ENCODE peak calls at places on chromosomes 11 and 22, in eight cellular contexts. Y is A549, M is tibial nerve, V is HCT116, C is tibial artery, K is right atrium auricular region, A is Peyer's patch, H is IMR-90. S is an unnamed sample. For H3K4me1, the result is how much of the 10 kb centered on the place peaks cover.

GRCh38 chr11:112346586-112346985 is 85.9 kb upstream of the PLET1 start:
- DNase-seq in K (no peak), M (no peak), H (no peak), V (no peak), Y (no peak), A (no peak), C (no peak), S (no peak)

GRCh38 chr11:67195971-67196418 is 70.3 kb upstream of the GRK2 start:
- DNase-seq in A (peak), Y (no peak), C (no peak), M (no peak), K (no peak), V (no peak), H (peak), S (no peak)

GRCh38 chr11:97850726-97851125 is 1170.0 kb upstream of the CNTN5 start:
- DNase-seq in M (no peak), Y (no peak), C (no peak), K (no peak), V (no peak), A (no peak), H (no peak), S (no peak)

GRCh38 chr22:28142361-28142801 is 223.3 kb upstream of the PITPNB start:
- DNase-seq in K (no peak), H (peak), V (no peak), M (no peak), C (no peak), Y (no peak), A (no peak), S (no peak)

GRCh38 chr11:120956710-120957500 is 67.0 kb upstream of the TBCEL start:
- DNase-seq in A (no peak), C (no peak), K (no peak), M (no peak), H (no peak), Y (no peak), V (no peak), S (peak)

GRCh38 chr11:76233936-76234703 is 27.8 kb upstream of the WNT11 start:
- DNase-seq in V (no peak), A (peak), K (peak), C (peak), M (peak), Y (no peak), H (no peak), S (no peak)

GRCh38 chr11:134749040-134749586 is 337.1 kb upstream of the B3GAT1 start:
- DNase-seq in A (peak), M (no peak), H (no peak), Y (no peak), C (no peak), V (no peak), K (peak), S (no peak)

GRCh38 chr22:37782340-37783168 is 25.2 kb upstream of the GCAT start:
- DNase-seq in K (no peak), H (peak), M (no peak), C (no peak), A (no peak), V (peak), Y (no peak), S (no peak)

GRCh38 chr11:75518204-75518549 is 7.6 kb downstream of the GDPD5 start:
- DNase-seq in H (no peak), C (no peak), K (no peak), V (no peak), Y (no peak), A (no peak), M (no peak), S (no peak)

GRCh38 chr22:41940853-41941765 is 5.8 kb downstream of the CENPM start:
- DNase-seq in Y (peak), M (peak), A (peak), H (peak), V (no peak), C (peak), K (peak), S (peak)

GRCh38 chr22:38260760-38261477 is 11.9 kb downstream of the TMEM184B start:
- DNase-seq in H (peak), K (no peak), V (no peak), M (no peak), C (no peak), A (no peak), Y (no peak), S (no peak)

GRCh38 chr22:38755155-38755910 is 465 bp downstream of the SUN2 start:
- DNase-seq in M (peak), Y (peak), C (peak), H (peak), A (peak), V (no peak), K (peak), S (peak)

GRCh38 chr11:22479986-22480740 is 142.0 kb downstream of the SLC17A6 start:
- DNase-seq in A (no peak), H (no peak), Y (no peak), C (no peak), K (no peak), V (no peak), M (no peak), S (no peak)

GRCh38 chr22:37183432-37184379 is 4.3 kb downstream of the C1QTNF6 start:
- DNase-seq in H (no peak), V (no peak), A (peak), Y (no peak), K (no peak), M (no peak), C (no peak), S (no peak)

GRCh38 chr11:43955381-43956118 is 13.1 kb downstream of the C11orf96 start:
- DNase-seq in V (no peak), M (no peak), Y (no peak), C (no peak), A (no peak), K (no peak), H (peak), S (no peak)

GRCh38 chr22:24583221-24583971 is 9.5 kb downstream of the LRRC75B start:
- DNase-seq in V (no peak), K (no peak), Y (no peak), A (no peak), M (no peak), H (peak), C (no peak), S (no peak)

GRCh38 chr22:32985899-32986772 is 72.0 kb downstream of the SYN3 start:
- DNase-seq in M (peak), Y (peak), H (peak), A (peak), V (peak), K (peak), C (peak), S (peak)

GRCh38 chr11:115624065-115624464 is 119.8 kb upstream of the CADM1 start:
- DNase-seq in V (no peak), Y (no peak), A (no peak), C (no peak), M (no peak), K (no peak), H (no peak), S (no peak)

GRCh38 chr11:122344281-122344680 is 228.3 kb upstream of the BLID start:
- DNase-seq in M (no peak), V (no peak), Y (no peak), C (no peak), A (no peak), H (peak), K (peak), S (no peak)

GRCh38 chr11:64290352-64290751 is 750 bp upstream of the KCNK4 start:
- DNase-seq in C (no peak), H (no peak), Y (no peak), K (no peak), M (no peak), V (no peak), A (no peak), S (no peak)
- H3K4me1 ChIP-seq in C (under half), H (under half), Y (under half), K (under half), M (under half), V (under half), A (under half), S (under half)

GRCh38 chr11:63920870-63921417 is 4.0 kb upstream of the RCOR2 start:
- DNase-seq in K (no peak), C (no peak), V (no peak), H (no peak), Y (no peak), A (no peak), M (no peak), S (no peak)
- H3K4me3 ChIP-seq in K (no peak), C (no peak), V (peak), H (no peak), Y (no peak), A (no peak), M (no peak), S (no peak)

GRCh38 chr22:49784630-49784971 is 43.1 kb downstream of the BRD1 start:
- DNase-seq in H (no peak), K (no peak), V (no peak), A (no peak), Y (no peak), C (no peak), M (no peak), S (no peak)
- H3K4me1 ChIP-seq in H (under half), K (under half), V (under half), A (under half), Y (under half), C (under half), M (under half), S (under half)

DNA sequence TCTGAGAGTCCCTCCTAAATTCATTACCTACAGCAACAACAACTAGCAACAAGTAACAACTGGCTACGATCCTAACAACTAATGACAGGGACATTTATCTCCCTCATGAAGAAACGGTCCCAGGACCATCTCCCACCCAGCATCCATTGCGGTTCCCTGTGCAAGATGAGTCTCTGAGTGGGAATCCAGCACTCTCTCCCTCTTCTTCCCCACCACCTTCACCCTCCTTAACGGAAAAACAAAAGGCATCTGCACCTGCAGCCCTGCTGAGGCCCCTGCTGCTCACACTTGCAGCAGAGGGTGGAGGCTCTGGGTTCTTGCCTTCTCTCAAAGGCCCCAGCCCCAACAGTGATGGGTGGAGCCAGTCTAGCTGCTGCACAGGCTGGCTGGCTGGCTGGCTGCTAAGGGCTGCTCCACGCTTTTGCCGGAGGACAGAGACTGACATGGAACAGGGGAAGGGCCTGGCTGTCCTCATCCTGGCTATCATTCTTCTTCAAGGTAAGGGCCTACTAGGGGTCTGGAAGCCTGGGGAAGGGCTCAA is at the start of gene CD3G:
- DNase-seq in A (peak), M (no peak), H (no peak), C (no peak), V (no peak), Y (no peak), K (no peak), S (peak)
- H3K4me3 ChIP-seq in A (peak), M (peak), H (no peak), C (no peak), V (no peak), Y (no peak), K (no peak), S (peak)

GRCh38 chr22:23187871-23188700 is 7.8 kb downstream of the BCR start:
- DNase-seq in Y (no peak), V (no peak), M (no peak), C (peak), K (no peak), A (no peak), H (peak), S (no peak)

GRCh38 chr22:23190526-23190925 is 10.2 kb downstream of the BCR start:
- DNase-seq in C (no peak), A (no peak), V (no peak), H (no peak), M (no peak), K (no peak), Y (no peak), S (no peak)

GRCh38 chr22:23184764-23185113 is 4.4 kb downstream of the BCR start:
- DNase-seq in Y (no peak), K (no peak), A (no peak), V (no peak), M (no peak), H (no peak), C (no peak), S (no peak)

GRCh38 chr22:23184100-23184763 is 3.9 kb downstream of the BCR start:
- DNase-seq in V (no peak), M (no peak), H (no peak), Y (no peak), C (no peak), A (no peak), K (no peak), S (no peak)

GRCh38 chr22:23187201-23187600 is 6.9 kb downstream of the BCR start:
- DNase-seq in A (no peak), Y (no peak), K (no peak), M (no peak), C (no peak), H (no peak), V (no peak), S (no peak)
- H3K4me1 ChIP-seq in A (under half), Y (under half), K (under half), M (under half), C (under half), H (under half), V (under half), S (under half)

GRCh38 chr11:39459606-39460005 is 1999.8 kb downstream of the LRRC4C start:
- DNase-seq in C (no peak), A (no peak), Y (no peak), V (no peak), K (no peak), H (no peak), M (no peak), S (no peak)
- H3K4me3 ChIP-seq in C (no peak), A (no peak), Y (no peak), V (no peak), K (no peak), H (no peak), M (no peak), S (no peak)

GRCh38 chr22:26956346-26956745 is 299.0 kb downstream of the MIAT start:
- DNase-seq in C (no peak), A (no peak), V (no peak), Y (no peak), K (no peak), H (no peak), M (no peak), S (no peak)
- H3K4me1 ChIP-seq in C (under half), A (under half), V (under half), Y (under half), K (under half), H (under half), M (under half), S (under half)

GRCh38 chr11:794766-795637 is 3.1 kb downstream of the SLC25A22 start:
- DNase-seq in C (no peak), M (no peak), Y (no peak), A (no peak), K (no peak), H (no peak), V (no peak), S (no peak)
- H3K4me3 ChIP-seq in C (peak), M (peak), Y (no peak), A (peak), K (peak), H (peak), V (peak), S (no peak)

DNA sequence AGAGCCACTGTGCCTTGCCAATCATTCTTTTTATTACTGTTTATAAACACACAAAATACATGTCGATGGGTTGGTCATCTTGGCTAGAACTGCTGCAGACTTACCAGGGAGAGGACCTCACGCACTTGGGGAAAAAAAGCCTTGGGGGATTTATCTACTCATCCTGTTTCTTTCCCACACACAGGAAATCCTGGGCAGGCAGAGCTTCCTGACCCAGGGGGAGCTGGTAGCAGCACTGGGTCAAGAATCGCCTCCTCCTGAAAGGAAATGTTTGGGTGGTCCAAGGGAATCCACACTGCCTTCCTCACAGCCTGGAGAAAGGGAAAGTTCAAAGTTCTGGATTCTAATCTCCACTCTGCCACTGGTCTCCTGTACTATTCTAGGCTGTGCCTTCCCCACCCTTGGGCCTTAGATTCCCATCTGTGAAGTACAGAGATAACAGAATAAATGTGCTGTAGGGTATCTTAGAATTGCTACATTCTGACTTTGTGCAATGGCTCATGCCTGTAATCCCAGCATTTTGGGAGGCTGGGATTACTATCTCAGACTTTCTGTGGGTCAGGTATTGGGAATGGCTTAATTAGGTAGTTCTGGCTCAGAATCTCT is 31.2 kb upstream of the SMTN start:
- DNase-seq in H (no peak), C (no peak), V (no peak), K (no peak), A (no peak), M (no peak), Y (no peak), S (no peak)
- H3K4me1 ChIP-seq in H (under half), C (under half), V (under half), K (under half), A (under half), M (under half), Y (under half), S (under half)

GRCh38 chr22:46071451-46072029 is 78.8 kb upstream of the PPARA start:
- DNase-seq in C (peak), V (peak), Y (no peak), K (peak), M (peak), H (peak), A (peak), S (no peak)
- H3K4me3 ChIP-seq in C (peak), V (peak), Y (peak), K (peak), M (peak), H (peak), A (peak), S (peak)